ENCODE peak calls at places on chromosomes 6 and 20, in four cellular contexts. D is CD8-positive, alpha-beta T cell; H is ascending aorta; P is dorsolateral prefrontal cortex. T is an unnamed sample.

GRCh38 chr20:25987073-25987927 is 290.6 kb upstream of the ZNF337 start:
- DNase-seq in D (peak), H (no peak), P (no peak), T (no peak)

GRCh38 chr20:59010995-59011873 is 4.2 kb upstream of the CTSZ start:
- DNase-seq in D (no peak), H (no peak), P (peak), T (peak)

GRCh38 chr6:160379464-160379863 is 31.3 kb downstream of the SLC22A3 start:
- DNase-seq in D (no peak), H (no peak), P (no peak), T (no peak)

GRCh38 chr6:31899215-31899614 is 1.7 kb upstream of the EHMT2 start:
- DNase-seq in D (no peak), H (no peak), P (no peak), T (no peak)

GRCh38 chr6:34055223-34055933 is 90.5 kb downstream of the GRM4 start:
- DNase-seq in D (peak), H (no peak), P (peak), T (no peak)

GRCh38 chr6:95364016-95364604 is 213.2 kb upstream of the MANEA start:
- DNase-seq in D (no peak), H (no peak), P (no peak), T (no peak)

GRCh38 chr6:169292340-169293124 is 38.9 kb upstream of the THBS2 start:
- DNase-seq in D (no peak), H (no peak), P (no peak), T (peak)

GRCh38 chr6:437042-437402 is 45.5 kb downstream of the IRF4 start:
- DNase-seq in D (no peak), H (no peak), P (no peak), T (no peak)

GRCh38 chr20:39946053-39946810 is 742.8 kb downstream of the MAFB start:
- DNase-seq in D (no peak), H (no peak), P (no peak), T (no peak)

GRCh38 chr6:101392561-101393230 is 812 bp upstream of the GRIK2 start:
- DNase-seq in D (no peak), H (no peak), P (no peak), T (no peak)
- H3K4me3 ChIP-seq in D (no peak), H (peak), P (peak), T (peak)

GRCh38 chr6:152571089-152571488 is 66.1 kb downstream of the SYNE1 start:
- DNase-seq in D (no peak), H (no peak), P (no peak), T (no peak)
- TF ChIP-seq CTCF in D (no peak), H (no peak), P (no peak), T (no peak)

GRCh38 chr6:11795403-11795802 is 16.8 kb upstream of the ADTRP start:
- DNase-seq in D (no peak), H (no peak), P (no peak), T (no peak)
- H3K4me3 ChIP-seq in D (no peak), H (no peak), P (no peak), T (no peak)

DNA sequence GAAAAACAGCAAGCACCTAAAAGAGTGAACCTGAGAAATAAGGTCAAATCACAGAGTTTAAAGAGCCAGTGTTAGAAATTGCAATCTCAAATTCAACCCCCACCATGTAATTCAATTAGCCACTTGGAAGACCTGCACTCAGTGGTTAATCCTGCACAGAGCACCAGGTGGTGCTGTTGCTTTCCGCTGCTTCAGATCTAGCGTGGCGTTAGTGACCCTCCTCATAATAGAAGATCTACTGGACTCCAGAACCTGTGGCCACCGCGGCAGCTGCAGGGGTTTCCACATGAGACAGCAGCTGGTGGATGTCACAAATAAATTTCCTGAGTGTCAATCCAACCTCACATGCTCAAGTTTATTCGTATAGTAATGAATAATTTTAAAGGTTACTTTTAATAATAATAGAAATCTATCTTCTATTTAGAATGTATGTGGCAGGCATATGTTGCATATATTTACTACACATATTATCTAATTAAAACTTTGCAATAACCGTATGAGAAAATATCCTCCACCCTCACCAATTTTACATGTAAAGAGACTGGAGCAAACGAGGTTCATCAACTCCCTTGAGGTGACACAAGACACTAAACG is 84.4 kb downstream of the SYNE1 start:
- DNase-seq in D (peak), H (no peak), P (peak), T (no peak)
- TF ChIP-seq CTCF in D (peak), H (peak), P (peak), T (peak)

DNA sequence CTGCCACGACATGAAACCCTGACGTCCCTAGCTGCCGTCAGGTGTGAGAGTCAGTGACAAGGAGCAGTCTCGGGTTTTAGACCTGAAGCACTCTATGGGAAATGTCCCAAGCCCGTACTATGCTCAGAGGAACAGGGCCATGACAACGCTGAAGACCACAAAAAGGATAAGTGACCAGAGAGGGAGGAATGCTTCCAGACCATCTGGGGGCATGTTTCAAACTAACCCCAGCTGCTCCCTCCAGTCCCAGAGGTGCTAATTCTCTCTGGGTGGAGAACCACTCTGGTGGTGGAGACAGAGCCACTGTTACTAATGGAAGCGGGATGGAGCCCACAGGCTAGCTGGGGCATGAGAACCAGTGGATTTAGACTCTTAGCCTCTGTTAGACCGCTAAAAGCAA is 8.7 kb downstream of the AURKA start:
- DNase-seq in D (no peak), H (no peak), P (no peak), T (no peak)
- H3K4me3 ChIP-seq in D (no peak), H (no peak), P (no peak), T (no peak)

DNA sequence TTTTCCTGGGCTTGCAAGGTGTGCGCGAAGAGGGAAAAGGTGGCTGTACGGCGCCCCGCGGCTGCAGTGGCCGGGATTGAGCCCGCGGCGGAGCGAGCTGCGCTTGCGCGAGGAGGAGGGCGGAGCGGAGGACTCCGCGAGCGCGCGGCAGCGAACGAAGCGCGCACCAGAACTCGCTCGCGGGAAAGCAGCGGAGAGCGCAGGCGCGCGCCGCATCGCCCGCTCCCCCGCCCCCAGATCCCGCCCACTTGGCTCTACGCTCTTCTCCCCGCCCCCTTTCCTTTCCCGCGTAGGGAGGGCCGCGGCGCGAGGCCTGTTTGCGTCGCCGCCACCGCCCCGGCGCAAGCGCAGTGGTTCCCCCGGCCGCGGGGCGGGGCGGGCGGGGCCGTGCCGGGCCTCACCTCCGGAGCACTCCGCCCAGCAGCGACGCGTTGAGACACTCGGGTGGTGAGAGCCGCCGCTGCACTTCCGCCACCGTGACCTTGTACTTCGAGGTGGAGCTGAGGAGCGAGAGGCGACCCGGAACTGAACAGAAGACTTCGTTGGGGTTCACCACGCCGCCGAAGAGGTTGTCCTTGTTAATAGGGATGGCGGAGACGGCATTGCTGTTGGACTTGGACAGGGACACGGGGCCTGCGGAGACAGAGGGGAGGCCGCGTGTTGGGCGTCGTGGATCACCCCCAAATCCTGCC is 10.6 kb downstream of the TFAP2A start:
- DNase-seq in D (peak), H (no peak), P (peak), T (no peak)
- TF ChIP-seq CTCF in D (no peak), H (no peak), P (peak), T (peak)

GRCh38 chr6:114398481-114398880 is 55.7 kb upstream of the HS3ST5 start:
- DNase-seq in D (no peak), H (no peak), P (no peak), T (no peak)

GRCh38 chr6:114403858-114404257 is 61.0 kb upstream of the HS3ST5 start:
- DNase-seq in D (no peak), H (no peak), P (no peak), T (no peak)

GRCh38 chr6:114404339-114404955 is 61.6 kb upstream of the HS3ST5 start:
- DNase-seq in D (no peak), H (no peak), P (no peak), T (no peak)
- H3K4me3 ChIP-seq in D (no peak), H (no peak), P (no peak), T (no peak)

DNA sequence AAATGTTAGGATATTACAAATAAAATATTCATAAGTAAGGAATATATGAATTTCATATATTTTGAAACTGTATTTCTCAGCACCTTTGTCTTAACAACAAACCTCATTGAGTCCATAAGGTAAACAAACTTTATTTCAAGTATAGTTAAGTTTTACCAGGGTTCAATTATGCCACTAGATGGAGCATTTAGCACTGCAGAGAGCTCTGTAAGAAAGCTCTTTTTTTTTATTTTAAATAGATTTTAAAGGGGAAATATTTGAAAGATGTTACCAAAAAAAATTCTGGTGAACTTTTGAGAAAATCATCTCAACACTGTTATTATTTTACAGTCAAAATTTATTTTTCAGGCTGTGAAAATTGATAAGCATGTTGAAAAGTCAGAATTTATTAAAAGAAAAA is 955.2 kb upstream of the EYS start:
- DNase-seq in D (no peak), H (no peak), P (no peak), T (no peak)
- TF ChIP-seq CTCF in D (no peak), H (no peak), P (peak), T (no peak)

GRCh38 chr20:23047001-23047737 is 2.3 kb downstream of the THBD start:
- DNase-seq in D (no peak), H (no peak), P (no peak), T (no peak)

GRCh38 chr20:23049201-23049932 is at the start of gene THBD:
- DNase-seq in D (no peak), H (peak), P (no peak), T (no peak)

GRCh38 chr20:23048283-23049200 is 930 bp downstream of the THBD start:
- DNase-seq in D (no peak), H (peak), P (no peak), T (no peak)

GRCh38 chr20:23046431-23046830 is 3.0 kb downstream of the THBD start:
- DNase-seq in D (no peak), H (no peak), P (no peak), T (no peak)

GRCh38 chr20:23047738-23048214 is 1.7 kb downstream of the THBD start:
- DNase-seq in D (no peak), H (no peak), P (no peak), T (no peak)
- H3K4me3 ChIP-seq in D (no peak), H (peak), P (no peak), T (no peak)

T was measured in AG04449.